ENCODE peak calls at places on chromosomes 12 and 14, in four cellular contexts. H, M, N and X are unnamed samples.
A peak's percentile ranks its signal among the peaks of the same experiment; 100 is the strongest.

GRCh38 chr12:107437954-107438353 is 247.6 kb upstream of the PWP1 start:
- DNase-seq in H (no peak), N (no peak), M (no peak), X (no peak)

GRCh38 chr12:121751034-121751433 is 38.5 kb downstream of the TMEM120B start:
- DNase-seq in N (no peak), H (no peak), M (no peak), X (no peak)

GRCh38 chr14:90857866-90858265 is 41.6 kb upstream of the TTC7B start:
- DNase-seq in N (no peak), H (no peak), M (no peak), X (no peak)

GRCh38 chr12:12954361-12954760 is 2.4 kb upstream of the GPRC5D start:
- DNase-seq in M (peak; percentile 14), N (no peak), H (peak; percentile 55), X (no peak)

GRCh38 chr12:8844665-8845064 is 22.2 kb downstream of the A2ML1 start:
- DNase-seq in H (peak; percentile 16), M (no peak), N (no peak), X (no peak)

GRCh38 chr12:104723895-104724294 is 234.2 kb downstream of the SLC41A2 start:
- DNase-seq in H (no peak), N (no peak), M (no peak), X (no peak)

GRCh38 chr12:96034631-96035282 is 630 bp downstream of the LTA4H start:
- DNase-seq in H (peak; percentile 37), N (peak; percentile 31), M (peak; percentile 57), X (peak; percentile 53)

GRCh38 chr12:132142679-132143327 is 1.3 kb downstream of the DDX51 start:
- DNase-seq in M (no peak), H (no peak), N (no peak), X (no peak)

GRCh38 chr12:59596232-59597143 is 659 bp downstream of the SLC16A7 start:
- DNase-seq in M (peak; percentile 87), H (peak; percentile 74), N (peak; percentile 73), X (peak; percentile 83)

GRCh38 chr12:122889658-122890561 is 6.0 kb downstream of the VPS37B start:
- DNase-seq in M (no peak), H (no peak), N (no peak), X (no peak)

GRCh38 chr12:27424631-27425230 is 21.8 kb upstream of the SMCO2 start:
- DNase-seq in N (no peak), M (peak; percentile 64), H (peak; percentile 58), X (peak; percentile 72)

GRCh38 chr14:33332497-33332896 is 393.8 kb downstream of the NPAS3 start:
- DNase-seq in H (no peak), N (no peak), M (no peak), X (no peak)

GRCh38 chr12:103043531-103044445 is 86.3 kb downstream of the ASCL1 start:
- DNase-seq in N (peak; percentile 48), H (no peak), M (peak; percentile 13), X (no peak)

GRCh38 chr12:2402180-2402579 is 349.4 kb downstream of the CACNA1C start:
- DNase-seq in H (no peak), N (no peak), M (no peak), X (no peak)

GRCh38 chr14:45028107-45028626 is 55.7 kb upstream of the PRPF39 start:
- DNase-seq in N (no peak), H (no peak), M (no peak), X (no peak)

GRCh38 chr12:119593578-119594398 is at the start of gene TMEM233:
- DNase-seq in H (no peak), M (peak; percentile 41), N (peak; percentile 51), X (no peak)

GRCh38 chr14:67446371-67447032 is 34.5 kb upstream of the PLEK2 start:
- DNase-seq in H (no peak), N (no peak), M (no peak), X (no peak)

GRCh38 chr14:51473808-51474207 is 177.9 kb upstream of the FRMD6 start:
- DNase-seq in N (no peak), H (peak; percentile 74), M (no peak), X (no peak)

GRCh38 chr14:78197088-78197487 is 26.9 kb downstream of the NRXN3 start:
- DNase-seq in N (no peak), M (no peak), H (no peak), X (no peak)

GRCh38 chr14:104692261-104692938 is 3.0 kb downstream of the INF2 start:
- DNase-seq in N (no peak), H (no peak), M (no peak), X (no peak)

GRCh38 chr14:75249251-75249957 is 29.2 kb upstream of the FOS start:
- DNase-seq in H (no peak), N (no peak), M (no peak), X (no peak)
- H3K23ac ChIP-seq in H (no peak overlapping the region), N (no peak overlapping the region), M (no peak overlapping the region), X (no peak overlapping the region)

DNA sequence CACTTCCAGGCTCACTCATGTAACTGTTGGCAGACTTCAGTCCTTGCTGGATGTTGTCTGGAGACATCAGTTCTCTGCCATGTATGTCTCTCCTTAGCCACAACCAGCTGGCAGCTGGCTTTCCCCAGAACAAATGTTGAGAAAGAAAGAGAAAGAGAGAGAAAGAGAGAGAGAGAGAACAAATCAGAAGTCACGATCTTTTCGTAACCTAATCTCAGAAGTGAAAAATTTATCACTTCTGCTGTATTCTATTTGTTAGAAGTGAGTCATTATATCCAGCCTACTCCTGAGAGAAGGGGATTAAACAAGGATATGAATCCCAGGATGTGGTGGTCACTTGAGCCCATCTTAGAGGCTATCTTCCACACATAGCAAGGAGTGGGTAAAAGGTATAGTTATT is 101.2 kb downstream of the BTG1 start:
- DNase-seq in N (no peak), H (no peak), M (no peak), X (no peak)
- H3K27ac ChIP-seq in N (no peak overlapping the region), H (no peak overlapping the region), M (no peak overlapping the region), X (no peak overlapping the region)

DNA sequence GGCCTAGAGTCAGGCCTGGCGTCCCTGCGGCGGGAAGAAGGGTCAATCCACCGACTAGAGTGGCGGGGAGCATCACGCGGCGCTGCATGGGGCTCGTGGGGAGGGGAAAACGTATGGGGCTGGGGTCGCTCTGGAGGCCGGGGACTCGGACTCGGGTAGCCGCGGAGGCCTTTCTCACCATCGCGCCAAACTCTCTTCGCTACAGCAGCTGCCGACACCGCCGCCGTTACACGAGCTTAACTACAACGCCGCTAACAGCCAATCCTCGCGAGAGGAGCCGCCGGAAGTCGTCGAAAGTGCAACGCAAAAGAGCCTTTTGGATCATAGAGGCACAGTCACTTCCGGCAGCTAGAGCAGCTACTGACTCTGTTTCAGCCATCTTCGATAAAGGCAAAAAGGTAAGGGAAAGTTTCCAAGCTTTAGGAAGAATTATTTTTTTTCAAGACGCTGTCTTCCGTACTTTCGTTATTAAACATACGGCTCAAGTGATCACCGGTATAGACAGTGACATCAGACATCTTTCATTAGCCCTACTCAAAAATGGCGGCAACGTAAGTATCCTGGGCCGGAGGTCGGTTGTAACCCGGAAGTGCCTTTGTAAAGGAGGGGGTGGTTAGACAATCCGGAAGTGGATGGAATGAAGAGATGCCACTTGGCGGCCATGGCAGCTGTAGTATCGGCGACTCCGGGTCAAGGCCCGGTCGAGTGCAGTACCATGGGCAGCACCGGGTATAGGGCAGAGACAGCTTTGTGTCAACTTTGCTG is at the start of the genes ERH and SLC39A9:
- DNase-seq in N (peak; percentile 94), H (peak; percentile 97), M (peak; percentile 99), X (peak; percentile 99)
- H3K23ac ChIP-seq in N (peak within 1 kb of the TSS; percentile 92), H (peak within 1 kb of the TSS; percentile 96), M (peak within 1 kb of the TSS; percentile 32), X (no peak within 1 kb of the TSS)

GRCh38 chr14:38189930-38190726 is 17.6 kb upstream of the SSTR1 start:
- DNase-seq in H (no peak), M (no peak), N (no peak), X (no peak)
- H3K27ac ChIP-seq in H (no peak overlapping the region), M (peak overlapping the region; percentile 86), N (no peak overlapping the region), X (no peak overlapping the region)

GRCh38 chr14:89589400-89590128 is 172.5 kb upstream of the FOXN3 start:
- DNase-seq in M (no peak), H (no peak), N (no peak), X (no peak)

GRCh38 chr14:89588840-89589296 is 171.8 kb upstream of the FOXN3 start:
- DNase-seq in H (no peak), M (no peak), N (no peak), X (no peak)

GRCh38 chr14:89588016-89588415 is 171.0 kb upstream of the FOXN3 start:
- DNase-seq in N (no peak), M (no peak), H (no peak), X (no peak)

GRCh38 chr14:89598548-89599186 is 181.6 kb upstream of the FOXN3 start:
- DNase-seq in M (peak; percentile 71), N (no peak), H (peak; percentile 38), X (peak; percentile 44)

DNA sequence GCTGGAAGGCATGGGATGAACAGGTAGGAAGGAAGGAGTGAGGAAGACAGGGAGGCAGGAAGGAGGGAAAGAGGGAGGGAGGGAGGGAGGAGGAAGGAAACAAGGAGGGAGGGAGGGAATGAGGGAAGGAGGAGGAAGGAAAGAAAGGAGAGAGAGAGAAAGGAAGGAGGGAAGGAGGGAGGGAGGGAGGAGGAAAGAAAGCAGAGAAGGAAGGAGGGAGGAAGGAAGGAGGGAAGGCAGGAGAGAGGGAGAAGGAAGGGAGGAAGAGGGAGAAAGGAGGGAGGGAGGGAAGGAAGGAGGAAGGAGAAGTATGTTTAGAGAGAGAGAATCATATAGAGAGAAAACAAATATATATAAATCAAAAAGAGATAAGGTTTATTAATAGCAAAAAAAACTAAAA is 175.9 kb upstream of the FOXN3 start:
- DNase-seq in M (no peak), H (no peak), N (no peak), X (no peak)
- H3K23ac ChIP-seq in M (no peak overlapping the region), H (no peak overlapping the region), N (no peak overlapping the region), X (no peak overlapping the region)

DNA sequence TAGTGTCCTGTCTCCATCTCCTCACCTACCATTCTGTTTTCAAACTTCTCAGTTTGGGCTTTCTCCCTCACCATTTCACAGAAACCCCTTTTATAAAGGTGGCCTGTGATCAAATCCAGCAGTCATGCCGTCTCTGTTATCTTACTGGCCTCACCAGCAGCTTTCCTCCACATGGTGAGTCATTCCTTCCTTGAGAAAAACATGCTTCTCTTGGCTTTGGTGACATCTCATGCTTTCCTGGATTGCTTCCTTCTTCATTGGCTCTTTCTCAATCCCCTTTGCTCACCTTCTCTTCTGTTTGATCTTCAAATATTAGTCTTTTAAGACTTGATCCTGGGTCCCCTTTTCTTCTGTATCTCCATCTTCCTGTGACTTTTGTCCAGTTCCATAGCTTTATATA is 164.9 kb downstream of the ANO4 start:
- DNase-seq in N (no peak), H (peak; percentile 83), M (peak; percentile 58), X (peak; percentile 75)
- H3K27ac ChIP-seq in N (no peak overlapping the region), H (no peak overlapping the region), M (no peak overlapping the region), X (no peak overlapping the region)

DNA sequence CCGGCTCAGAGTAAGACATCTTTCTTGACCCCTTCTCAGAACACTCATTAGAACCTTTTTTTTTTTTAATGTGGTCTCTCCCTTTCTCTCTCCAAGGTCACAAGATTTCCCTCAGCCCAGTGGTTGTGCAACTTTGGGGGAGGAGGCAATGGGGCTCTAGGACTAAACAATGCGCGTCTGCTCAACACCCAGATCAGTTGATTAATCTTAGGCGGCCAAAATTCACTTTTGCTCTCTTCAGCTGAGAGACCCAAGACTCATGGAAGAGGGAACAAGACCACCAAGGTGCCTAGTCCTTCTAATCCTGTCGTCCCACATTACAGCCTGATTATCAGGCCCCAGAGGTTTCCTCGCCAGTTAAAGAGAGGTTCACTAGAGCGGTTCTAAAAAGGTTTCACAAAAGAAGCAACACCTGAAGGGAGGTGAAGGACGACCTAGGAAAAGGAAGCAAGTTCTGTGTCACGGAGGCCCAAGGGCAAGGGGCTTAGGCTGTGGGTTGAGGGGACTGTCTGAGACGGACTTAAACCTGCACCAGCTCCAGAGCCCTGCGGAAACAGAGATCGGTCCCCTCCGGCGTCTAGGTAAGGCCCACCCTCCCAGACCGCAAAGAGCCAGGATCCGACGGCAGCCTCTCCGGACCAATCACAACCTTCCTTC is 836 bp upstream of the TARBP2 start:
- DNase-seq in N (no peak), M (no peak), H (peak; percentile 65), X (peak; percentile 96)
- H3K23ac ChIP-seq in N (peak overlapping the region; percentile 95), M (no peak overlapping the region), H (peak overlapping the region; percentile 89), X (peak overlapping the region; percentile 50)